ENCODE peak calls at places on chromosomes 16 and 17, in five cellular contexts. Q, Y, X, I and S are unnamed samples.
A peak's percentile ranks its signal among the peaks of the same experiment; 100 is the strongest.

GRCh38 chr17:3879181-3879580 is 13.7 kb downstream of the CAMKK1 start:
- DNase-seq in I (peak; percentile 73), Y (no peak), X (peak; percentile 2), Q (no peak), S (no peak)

GRCh38 chr16:3618782-3619166 is 7.4 kb upstream of the SLX4 start:
- DNase-seq in Q (no peak), I (no peak), Y (no peak), X (no peak), S (no peak)

GRCh38 chr16:35102780-35103403 is 1643.5 kb downstream of the TP53TG3F start:
- DNase-seq in Q (no peak), Y (no peak), X (no peak), I (no peak), S (no peak)

GRCh38 chr17:82920715-82921114 is 80.9 kb upstream of the ZNF750 start:
- DNase-seq in I (no peak), X (no peak), Y (no peak), Q (no peak), S (no peak)

GRCh38 chr16:69890114-69890890 is 60.8 kb upstream of the CLEC18A start:
- DNase-seq in Y (peak; percentile 75), X (peak; percentile 95), I (peak; percentile 42), Q (peak; percentile 84), S (no peak)

GRCh38 chr16:84048306-84048705 is 5.7 kb upstream of the SLC38A8 start:
- DNase-seq in Q (peak; percentile 5), I (no peak), X (no peak), Y (no peak), S (no peak)

GRCh38 chr16:29809031-29809747 is 2.8 kb upstream of the PRRT2 start:
- DNase-seq in Y (no peak), I (no peak), Q (no peak), X (no peak), S (no peak)

GRCh38 chr17:57370051-57370581 is 113.8 kb downstream of the MSI2 start:
- DNase-seq in Q (no peak), Y (no peak), I (peak; percentile 88), X (no peak), S (no peak)

GRCh38 chr17:34351041-34351575 is 5.2 kb upstream of the CCL13 start:
- DNase-seq in X (no peak), Y (no peak), Q (no peak), I (no peak), S (no peak)

GRCh38 chr16:56279132-56279531 is 87.8 kb downstream of the GNAO1 start:
- DNase-seq in Y (no peak), X (no peak), Q (no peak), I (no peak), S (peak; percentile 30)

GRCh38 chr17:65914784-65915342 is 277.1 kb downstream of the CEP112 start:
- DNase-seq in I (no peak), X (no peak), Y (no peak), Q (no peak), S (no peak)

GRCh38 chr16:55661842-55662479 is 6.2 kb downstream of the SLC6A2 start:
- DNase-seq in I (no peak), Q (no peak), Y (no peak), X (peak; percentile 12), S (no peak)

GRCh38 chr17:42804918-42805367 is 6.3 kb downstream of the CNTD1 start:
- DNase-seq in I (peak; percentile 13), X (no peak), Q (peak; percentile 36), Y (no peak), S (no peak)

GRCh38 chr17:21132428-21132827 is 5.7 kb downstream of the DHRS7B start:
- DNase-seq in I (no peak), X (no peak), Y (no peak), Q (no peak), S (no peak)

GRCh38 chr17:60468371-60468770 is 46.1 kb downstream of the CHCT1 start:
- DNase-seq in I (peak; percentile 43), X (no peak), Y (peak; percentile 53), Q (peak; percentile 72), S (no peak)

GRCh38 chr17:66950886-66951604 is 13.5 kb upstream of the CACNG4 start:
- DNase-seq in X (no peak), Q (no peak), I (no peak), Y (no peak), S (no peak)

GRCh38 chr16:88309905-88310259 is 72.9 kb upstream of the ZNF469 start:
- DNase-seq in X (no peak), Q (peak; percentile 23), I (no peak), Y (no peak), S (no peak)

GRCh38 chr16:84665843-84666242 is 17.5 kb downstream of the KLHL36 start:
- DNase-seq in X (no peak), I (no peak), Q (no peak), Y (no peak), S (no peak)

GRCh38 chr16:81445143-81445922 is 725 bp downstream of the CMIP start:
- DNase-seq in Y (no peak), I (peak; percentile 19), X (peak; percentile 14), Q (peak; percentile 45), S (peak; percentile 51)

GRCh38 chr17:21025446-21025845 is 17.4 kb downstream of the USP22 start:
- DNase-seq in Y (no peak), Q (no peak), X (no peak), I (peak; percentile 54), S (no peak)

GRCh38 chr16:77732241-77732946 is 10.1 kb downstream of the NUDT7 start:
- DNase-seq in X (no peak), Y (no peak), I (peak; percentile 95), Q (no peak), S (no peak)

GRCh38 chr17:41787021-41787418 is 509 bp upstream of the JUP start:
- DNase-seq in Y (no peak), X (no peak), I (no peak), Q (no peak), S (no peak)

GRCh38 chr16:67277999-67278772 is 1.1 kb upstream of the PLEKHG4 start:
- DNase-seq in X (no peak), I (peak; percentile 90), Q (peak; percentile 38), Y (no peak), S (no peak)

GRCh38 chr16:54657058-54657708 is 273.5 kb upstream of the IRX5 start:
- DNase-seq in Q (no peak), I (no peak), X (no peak), Y (no peak), S (no peak)

GRCh38 chr17:81405382-81406005 is 10.2 kb downstream of the BAHCC1 start:
- DNase-seq in Y (no peak), I (no peak), Q (no peak), X (no peak), S (no peak)

GRCh38 chr16:11198817-11199216 is 57.2 kb downstream of the SOCS1 start:
- DNase-seq in Y (no peak), Q (no peak), X (no peak), I (no peak), S (no peak)